ENCODE peak calls at places on chromosomes 2 and 18, in ten cellular contexts. One of them, this sample, is unnamed. For H3K36me3, the result is how much of the 10 kb centered on the place peaks cover.

GRCh38 chr2:239777219-239777618 is 247.9 kb downstream of the NDUFA10 start:
- DNase-seq in H1: no peak
- DNase-seq in IMR-90: no peak
- DNase-seq in CD8-positive, alpha-beta T cell: no peak
- DNase-seq in heart left ventricle: no peak
- DNase-seq in BJ: no peak
- DNase-seq in GM23338: no peak
- DNase-seq in body of pancreas: no peak
- DNase-seq in kidney epithelial cell: no peak
- DNase-seq in brain microvascular endothelial cell: no peak
- DNase-seq in this sample: no peak

GRCh38 chr18:13308369-13308768 is 89.8 kb downstream of the LDLRAD4 start:
- DNase-seq in CD8-positive, alpha-beta T cell: no peak
- DNase-seq in IMR-90: no peak
- DNase-seq in kidney epithelial cell: no peak
- DNase-seq in heart left ventricle: no peak
- DNase-seq in body of pancreas: no peak
- DNase-seq in GM23338: no peak
- DNase-seq in BJ: no peak
- DNase-seq in H1: no peak
- DNase-seq in brain microvascular endothelial cell: no peak
- DNase-seq in this sample: no peak

GRCh38 chr18:76806301-76806700 is 16.1 kb upstream of the ZNF236 start:
- DNase-seq in brain microvascular endothelial cell: no peak
- DNase-seq in BJ: no peak
- DNase-seq in H1: no peak
- DNase-seq in kidney epithelial cell: no peak
- DNase-seq in CD8-positive, alpha-beta T cell: no peak
- DNase-seq in IMR-90: no peak
- DNase-seq in heart left ventricle: no peak
- DNase-seq in body of pancreas: no peak
- DNase-seq in GM23338: no peak
- DNase-seq in this sample: no peak

GRCh38 chr2:224401641-224402342 is at the start of gene FAM124B:
- DNase-seq in CD8-positive, alpha-beta T cell: peak
- DNase-seq in heart left ventricle: peak
- DNase-seq in body of pancreas: peak
- DNase-seq in H1: no peak
- DNase-seq in BJ: peak
- DNase-seq in kidney epithelial cell: no peak
- DNase-seq in IMR-90: peak
- DNase-seq in GM23338: peak
- DNase-seq in brain microvascular endothelial cell: peak
- DNase-seq in this sample: no peak

GRCh38 chr2:29238497-29238896 is 123.3 kb downstream of the CLIP4 start:
- DNase-seq in CD8-positive, alpha-beta T cell: no peak
- DNase-seq in kidney epithelial cell: no peak
- DNase-seq in H1: peak
- DNase-seq in GM23338: peak
- DNase-seq in IMR-90: peak
- DNase-seq in BJ: no peak
- DNase-seq in brain microvascular endothelial cell: peak
- DNase-seq in body of pancreas: peak
- DNase-seq in heart left ventricle: no peak
- DNase-seq in this sample: no peak

GRCh38 chr2:28049416-28049815 is 158.9 kb downstream of the BABAM2 start:
- DNase-seq in CD8-positive, alpha-beta T cell: no peak
- DNase-seq in heart left ventricle: no peak
- DNase-seq in brain microvascular endothelial cell: no peak
- DNase-seq in BJ: no peak
- DNase-seq in kidney epithelial cell: no peak
- DNase-seq in IMR-90: no peak
- DNase-seq in body of pancreas: no peak
- DNase-seq in H1: no peak
- DNase-seq in GM23338: no peak
- DNase-seq in this sample: no peak

GRCh38 chr18:69002233-69002632 is 204.4 kb downstream of the CCDC102B start:
- DNase-seq in body of pancreas: no peak
- DNase-seq in BJ: no peak
- DNase-seq in brain microvascular endothelial cell: no peak
- DNase-seq in CD8-positive, alpha-beta T cell: no peak
- DNase-seq in GM23338: peak
- DNase-seq in heart left ventricle: no peak
- DNase-seq in IMR-90: no peak
- DNase-seq in kidney epithelial cell: no peak
- DNase-seq in H1: no peak
- DNase-seq in this sample: no peak

GRCh38 chr2:238100049-238100820 is at the start of gene ESPNL:
- DNase-seq in heart left ventricle: no peak
- DNase-seq in kidney epithelial cell: no peak
- DNase-seq in BJ: no peak
- DNase-seq in brain microvascular endothelial cell: no peak
- DNase-seq in CD8-positive, alpha-beta T cell: no peak
- DNase-seq in body of pancreas: peak
- DNase-seq in GM23338: no peak
- DNase-seq in H1: peak
- DNase-seq in IMR-90: no peak
- DNase-seq in this sample: peak

DNA sequence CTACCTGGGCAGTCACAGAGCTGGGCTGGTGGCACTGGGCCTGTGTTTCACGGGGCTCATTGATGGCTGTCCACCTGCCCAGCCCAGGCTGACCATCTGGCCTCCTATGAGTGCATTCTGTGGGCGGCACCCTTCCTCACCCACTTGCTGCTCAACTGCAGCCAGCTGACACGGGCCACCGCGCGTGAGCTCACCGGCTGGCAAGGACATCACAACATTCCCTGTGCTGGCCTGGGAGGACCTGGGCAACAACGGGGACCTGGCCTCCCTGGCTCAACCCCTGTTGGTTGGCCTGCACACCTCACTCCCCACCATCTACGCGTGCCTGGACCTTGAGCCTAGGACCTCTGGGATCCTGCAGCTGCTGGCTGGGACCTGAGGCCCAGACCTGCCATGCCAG is 98.2 kb upstream of the DTNA start:
- DNase-seq in GM23338: no peak
- DNase-seq in CD8-positive, alpha-beta T cell: no peak
- DNase-seq in BJ: no peak
- DNase-seq in IMR-90: no peak
- DNase-seq in body of pancreas: no peak
- DNase-seq in heart left ventricle: peak
- DNase-seq in kidney epithelial cell: no peak
- DNase-seq in brain microvascular endothelial cell: no peak
- DNase-seq in H1: no peak
- DNase-seq in this sample: peak
- H3K4me3 ChIP-seq in GM23338: no peak
- H3K4me3 ChIP-seq in CD8-positive, alpha-beta T cell: no peak
- H3K4me3 ChIP-seq in BJ: no peak
- H3K4me3 ChIP-seq in IMR-90: no peak
- H3K4me3 ChIP-seq in body of pancreas: no peak
- H3K4me3 ChIP-seq in heart left ventricle: no peak
- H3K4me3 ChIP-seq in kidney epithelial cell: no peak
- H3K4me3 ChIP-seq in brain microvascular endothelial cell: no peak
- H3K4me3 ChIP-seq in H1: no peak
- H3K4me3 ChIP-seq in this sample: no peak

GRCh38 chr18:45208164-45208563 is 407.1 kb upstream of the SLC14A2 start:
- DNase-seq in heart left ventricle: no peak
- DNase-seq in BJ: no peak
- DNase-seq in kidney epithelial cell: no peak
- DNase-seq in GM23338: no peak
- DNase-seq in CD8-positive, alpha-beta T cell: no peak
- DNase-seq in IMR-90: no peak
- DNase-seq in body of pancreas: no peak
- DNase-seq in brain microvascular endothelial cell: no peak
- DNase-seq in H1: no peak
- DNase-seq in this sample: no peak

GRCh38 chr18:45207328-45207727 is 407.9 kb upstream of the SLC14A2 start:
- DNase-seq in CD8-positive, alpha-beta T cell: no peak
- DNase-seq in IMR-90: no peak
- DNase-seq in body of pancreas: no peak
- DNase-seq in heart left ventricle: no peak
- DNase-seq in GM23338: no peak
- DNase-seq in BJ: no peak
- DNase-seq in brain microvascular endothelial cell: no peak
- DNase-seq in kidney epithelial cell: no peak
- DNase-seq in H1: no peak
- DNase-seq in this sample: no peak

GRCh38 chr18:45218436-45218835 is 396.8 kb upstream of the SLC14A2 start:
- DNase-seq in kidney epithelial cell: no peak
- DNase-seq in BJ: no peak
- DNase-seq in brain microvascular endothelial cell: no peak
- DNase-seq in CD8-positive, alpha-beta T cell: no peak
- DNase-seq in body of pancreas: no peak
- DNase-seq in GM23338: no peak
- DNase-seq in IMR-90: no peak
- DNase-seq in H1: no peak
- DNase-seq in heart left ventricle: no peak
- DNase-seq in this sample: no peak

GRCh38 chr18:45212186-45213039 is 402.9 kb upstream of the SLC14A2 start:
- DNase-seq in H1: peak
- DNase-seq in CD8-positive, alpha-beta T cell: peak
- DNase-seq in GM23338: peak
- DNase-seq in BJ: no peak
- DNase-seq in IMR-90: peak
- DNase-seq in kidney epithelial cell: peak
- DNase-seq in body of pancreas: peak
- DNase-seq in brain microvascular endothelial cell: peak
- DNase-seq in heart left ventricle: peak
- DNase-seq in this sample: peak

DNA sequence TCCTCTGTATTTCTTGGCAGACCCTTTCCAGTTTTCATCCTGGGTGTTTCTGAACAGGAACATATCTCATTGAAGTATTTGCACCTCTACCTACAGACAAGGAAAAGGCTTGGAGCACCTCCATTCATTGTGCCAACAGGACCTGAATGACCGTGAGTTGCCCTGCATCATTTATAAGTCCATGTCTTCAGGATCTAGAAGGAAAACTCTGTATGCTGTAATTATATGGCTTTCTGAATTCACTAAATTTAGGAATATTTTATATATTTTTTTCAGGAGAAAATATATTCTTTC is 402.3 kb upstream of the SLC14A2 start:
- DNase-seq in kidney epithelial cell: no peak
- DNase-seq in brain microvascular endothelial cell: no peak
- DNase-seq in H1: no peak
- DNase-seq in heart left ventricle: no peak
- DNase-seq in BJ: no peak
- DNase-seq in GM23338: no peak
- DNase-seq in body of pancreas: no peak
- DNase-seq in CD8-positive, alpha-beta T cell: no peak
- DNase-seq in IMR-90: no peak
- DNase-seq in this sample: no peak
- TF ChIP-seq CTCF in kidney epithelial cell: no peak
- TF ChIP-seq CTCF in brain microvascular endothelial cell: no peak
- TF ChIP-seq CTCF in H1: no peak
- TF ChIP-seq CTCF in heart left ventricle: no peak
- TF ChIP-seq CTCF in BJ: no peak
- TF ChIP-seq CTCF in GM23338: no peak
- TF ChIP-seq CTCF in body of pancreas: no peak
- TF ChIP-seq CTCF in CD8-positive, alpha-beta T cell: peak
- TF ChIP-seq CTCF in IMR-90: no peak
- TF ChIP-seq CTCF in this sample: peak

DNA sequence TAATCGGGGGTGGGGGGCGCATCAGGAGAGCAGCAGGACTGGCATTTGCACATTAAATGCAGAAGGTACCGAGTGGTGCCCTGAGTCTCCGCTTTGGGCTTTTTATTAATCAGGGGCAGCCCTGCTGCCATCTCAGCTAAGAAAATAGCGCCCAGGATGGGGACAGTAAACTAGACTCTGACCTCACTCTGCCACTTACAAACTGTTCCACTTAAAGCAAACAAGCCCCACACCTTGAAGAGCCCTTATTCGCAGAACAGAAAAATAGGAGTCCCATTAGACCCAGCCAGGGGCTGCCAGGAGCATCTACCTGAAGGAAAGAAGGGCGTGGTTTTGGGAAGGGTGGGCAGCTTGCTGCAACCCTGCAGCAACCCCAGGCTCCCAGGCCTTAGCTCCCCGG is 165.3 kb downstream of the TNS1 start:
- DNase-seq in IMR-90: no peak
- DNase-seq in CD8-positive, alpha-beta T cell: no peak
- DNase-seq in brain microvascular endothelial cell: no peak
- DNase-seq in BJ: no peak
- DNase-seq in GM23338: no peak
- DNase-seq in heart left ventricle: no peak
- DNase-seq in kidney epithelial cell: no peak
- DNase-seq in body of pancreas: no peak
- DNase-seq in H1: no peak
- DNase-seq in this sample: no peak
- H3K36me3 ChIP-seq in IMR-90: under half
- H3K36me3 ChIP-seq in CD8-positive, alpha-beta T cell: under half
- H3K36me3 ChIP-seq in brain microvascular endothelial cell: under half
- H3K36me3 ChIP-seq in BJ: under half
- H3K36me3 ChIP-seq in GM23338: under half
- H3K36me3 ChIP-seq in heart left ventricle: half or more
- H3K36me3 ChIP-seq in kidney epithelial cell: under half
- H3K36me3 ChIP-seq in body of pancreas: under half
- H3K36me3 ChIP-seq in H1: under half
- H3K36me3 ChIP-seq in this sample: under half

GRCh38 chr18:55589625-55590291 is 1.8 kb upstream of the TCF4 start:
- DNase-seq in heart left ventricle: peak
- DNase-seq in body of pancreas: peak
- DNase-seq in brain microvascular endothelial cell: peak
- DNase-seq in kidney epithelial cell: peak
- DNase-seq in GM23338: peak
- DNase-seq in H1: peak
- DNase-seq in CD8-positive, alpha-beta T cell: peak
- DNase-seq in IMR-90: peak
- DNase-seq in BJ: peak
- DNase-seq in this sample: peak

GRCh38 chr18:55586841-55587240 is 1.2 kb downstream of the TCF4 start:
- DNase-seq in BJ: no peak
- DNase-seq in kidney epithelial cell: no peak
- DNase-seq in H1: no peak
- DNase-seq in GM23338: no peak
- DNase-seq in heart left ventricle: no peak
- DNase-seq in IMR-90: peak
- DNase-seq in CD8-positive, alpha-beta T cell: no peak
- DNase-seq in brain microvascular endothelial cell: peak
- DNase-seq in body of pancreas: no peak
- DNase-seq in this sample: no peak

GRCh38 chr18:55587341-55588000 is 521 bp downstream of the TCF4 start:
- DNase-seq in heart left ventricle: peak
- DNase-seq in kidney epithelial cell: no peak
- DNase-seq in brain microvascular endothelial cell: peak
- DNase-seq in IMR-90: peak
- DNase-seq in H1: no peak
- DNase-seq in GM23338: peak
- DNase-seq in CD8-positive, alpha-beta T cell: no peak
- DNase-seq in body of pancreas: no peak
- DNase-seq in BJ: no peak
- DNase-seq in this sample: no peak

GRCh38 chr18:55588001-55588875 is at the start of gene TCF4:
- DNase-seq in BJ: no peak
- DNase-seq in brain microvascular endothelial cell: peak
- DNase-seq in body of pancreas: peak
- DNase-seq in heart left ventricle: peak
- DNase-seq in GM23338: peak
- DNase-seq in CD8-positive, alpha-beta T cell: no peak
- DNase-seq in kidney epithelial cell: no peak
- DNase-seq in IMR-90: peak
- DNase-seq in H1: peak
- DNase-seq in this sample: peak

DNA sequence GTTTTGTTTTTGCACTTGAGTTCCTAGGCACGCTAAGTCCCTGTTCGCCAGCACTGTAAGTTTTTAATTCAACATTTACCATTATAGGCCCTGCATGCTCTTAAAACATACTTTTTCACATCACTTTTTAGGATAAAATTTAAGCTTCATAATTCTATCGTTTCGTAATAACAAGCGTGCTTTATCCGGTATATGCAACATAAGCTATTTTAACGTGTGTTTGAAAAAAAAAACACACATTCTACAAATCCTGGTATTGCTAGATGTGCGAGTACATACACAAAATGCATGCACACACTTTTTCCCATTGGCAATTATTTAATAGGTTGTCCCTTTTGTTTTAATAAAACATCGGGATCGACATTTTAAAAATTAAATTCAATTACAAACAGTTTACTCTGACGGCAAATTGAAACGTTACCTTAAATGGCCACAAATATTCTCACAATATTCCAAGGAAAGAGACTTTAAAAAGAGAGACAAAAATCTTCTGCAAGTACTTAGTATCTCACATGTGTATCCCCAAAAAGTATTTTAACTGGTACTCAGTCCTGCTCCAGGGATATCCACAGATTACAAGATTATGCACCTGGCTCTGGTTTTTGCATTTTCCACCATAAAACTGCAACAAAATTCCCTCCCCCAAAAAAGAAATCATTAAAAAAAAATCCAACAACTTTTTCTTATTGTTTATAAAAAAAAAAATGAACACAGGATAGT is 1.0 kb upstream of the TCF4 start:
- DNase-seq in GM23338: no peak
- DNase-seq in heart left ventricle: no peak
- DNase-seq in brain microvascular endothelial cell: no peak
- DNase-seq in body of pancreas: no peak
- DNase-seq in kidney epithelial cell: no peak
- DNase-seq in H1: no peak
- DNase-seq in IMR-90: peak
- DNase-seq in BJ: no peak
- DNase-seq in CD8-positive, alpha-beta T cell: no peak
- DNase-seq in this sample: no peak
- H3K4me3 ChIP-seq in GM23338: peak
- H3K4me3 ChIP-seq in heart left ventricle: peak
- H3K4me3 ChIP-seq in brain microvascular endothelial cell: peak
- H3K4me3 ChIP-seq in body of pancreas: peak
- H3K4me3 ChIP-seq in kidney epithelial cell: peak
- H3K4me3 ChIP-seq in H1: peak
- H3K4me3 ChIP-seq in IMR-90: peak
- H3K4me3 ChIP-seq in BJ: peak
- H3K4me3 ChIP-seq in CD8-positive, alpha-beta T cell: peak
- H3K4me3 ChIP-seq in this sample: peak